ENCODE peak calls at places on chromosomes 4 and X, in four cellular contexts. O, E, F and J are unnamed samples.
A peak's percentile ranks its signal among the peaks of the same experiment; 100 is the strongest.

GRCh38 chr4:22391548-22391947 is 124.3 kb downstream of the ADGRA3 start:
- DNase-seq in E (no peak), O (no peak), F (no peak), J (peak; percentile 64)

GRCh38 chrX:21926116-21926515 is 14.4 kb upstream of the SMS start:
- DNase-seq in E (no peak), O (no peak), F (no peak), J (no peak)

GRCh38 chr4:164888096-164888495 is 11.1 kb downstream of the APELA start:
- DNase-seq in F (no peak), E (no peak), O (no peak), J (no peak)

GRCh38 chr4:115366390-115366789 is 253.0 kb upstream of the NDST4 start:
- DNase-seq in E (no peak), O (no peak), F (no peak), J (no peak)

GRCh38 chr4:90960433-90960832 is 833.2 kb downstream of the CCSER1 start:
- DNase-seq in F (no peak), O (no peak), E (no peak), J (no peak)

GRCh38 chrX:12329476-12329875 is 191.2 kb downstream of the FRMPD4 start:
- DNase-seq in E (no peak), F (no peak), O (no peak), J (no peak)

GRCh38 chr4:122921971-122922876 is at the start of gene NUDT6:
- DNase-seq in E (no peak), F (no peak), O (peak; percentile 89), J (peak; percentile 84)

GRCh38 chrX:46376246-46376885 is 168.9 kb downstream of the ZNF674 start:
- DNase-seq in F (peak; percentile 22), E (peak; percentile 19), O (peak; percentile 65), J (peak; percentile 75)

GRCh38 chr4:61772116-61772515 is 572.0 kb downstream of the ADGRL3 start:
- DNase-seq in F (no peak), E (no peak), O (no peak), J (peak; percentile 57)

GRCh38 chr4:71713611-71714203 is 70.2 kb downstream of the GC start:
- DNase-seq in E (peak; percentile 26), O (peak; percentile 61), F (no peak), J (peak; percentile 40)

GRCh38 chrX:10360121-10360520 is 203.3 kb downstream of the CLCN4 start:
- DNase-seq in F (no peak), O (no peak), E (no peak), J (no peak)